ENCODE peak calls at places on chromosomes 5 and 9, in eight cellular contexts. L is natural killer cell; X is aorta; F is stimulated activated naive CD8-positive, alpha-beta T cell treated with anti-CD3 and anti-CD28 coated beads, Interleukin-15, amount 100 ng/mL, for 72 hours; O is activated CD4-positive, alpha-beta T cell treated with anti-CD3 and anti-CD28 coated beads for 24 hours; W is colonic mucosa; K is Kasumi-1; D is SHP77 treated with DMSO at 0.1 percent for 48 hours. G is an unnamed sample.

GRCh38 chr9:123058834-123059233 is 25.4 kb downstream of the GPR21 start:
- DNase-seq in L (no peak), F (no peak), K (no peak), X (no peak), D (no peak), W (no peak), O (no peak), G (no peak)

GRCh38 chr9:115164511-115164974 is 46.6 kb upstream of the TNC start:
- DNase-seq in K (no peak), W (no peak), X (peak), L (no peak), O (no peak), F (no peak), D (no peak), G (no peak)

GRCh38 chr9:136378171-136379002 is 4.9 kb upstream of the CARD9 start:
- DNase-seq in O (no peak), X (no peak), D (no peak), W (no peak), F (no peak), K (no peak), L (no peak), G (no peak)

GRCh38 chr5:82641362-82641988 is 363.3 kb upstream of the RPS23 start:
- DNase-seq in W (peak), X (peak), F (peak), D (peak), O (no peak), L (no peak), K (peak), G (peak)

GRCh38 chr9:14296462-14296861 is 17.5 kb downstream of the NFIB start:
- DNase-seq in O (no peak), L (no peak), W (no peak), F (no peak), K (no peak), D (no peak), X (peak), G (no peak)

GRCh38 chr9:131020862-131021261 is 11.9 kb downstream of the LAMC3 start:
- DNase-seq in W (no peak), O (no peak), F (no peak), X (no peak), L (no peak), K (no peak), D (no peak), G (no peak)

GRCh38 chr9:122923947-122924346 is 7.4 kb downstream of the ZBTB26 start:
- DNase-seq in K (no peak), O (no peak), L (no peak), X (no peak), F (no peak), D (no peak), W (no peak), G (no peak)

GRCh38 chr5:55063899-55064298 is 38.5 kb upstream of the GZMA start:
- DNase-seq in D (no peak), O (no peak), W (no peak), F (no peak), K (no peak), X (no peak), L (no peak), G (no peak)

GRCh38 chr5:74314906-74315305 is 325.6 kb downstream of the ENC1 start:
- DNase-seq in D (no peak), W (no peak), X (no peak), O (no peak), L (no peak), K (no peak), F (no peak), G (no peak)

GRCh38 chr5:90792725-90793124 is 234.1 kb downstream of the ADGRV1 start:
- DNase-seq in O (no peak), L (no peak), X (no peak), K (no peak), W (no peak), D (no peak), F (no peak), G (no peak)

GRCh38 chr5:153678617-153679329 is 188.3 kb downstream of the GRIA1 start:
- DNase-seq in F (no peak), X (no peak), D (no peak), K (no peak), L (no peak), W (no peak), O (no peak), G (no peak)

GRCh38 chr9:104784098-104784497 is 20.2 kb downstream of the NIPSNAP3B start:
- DNase-seq in K (peak), D (no peak), O (no peak), F (no peak), X (no peak), W (no peak), L (no peak), G (no peak)

GRCh38 chr5:156920042-156920860 is 42.8 kb downstream of the TIMD4 start:
- DNase-seq in D (no peak), O (peak), X (no peak), K (no peak), L (peak), F (peak), W (no peak), G (no peak)

GRCh38 chr9:36664806-36665205 is 92.1 kb downstream of the MELK start:
- DNase-seq in K (no peak), X (no peak), D (no peak), L (no peak), W (no peak), F (no peak), O (no peak), G (no peak)

GRCh38 chr9:3138236-3139229 is 294.6 kb upstream of the PUM3 start:
- DNase-seq in K (no peak), W (no peak), L (no peak), X (no peak), F (no peak), D (no peak), O (no peak), G (no peak)

GRCh38 chr9:115943591-115944165 is 209.9 kb upstream of the PAPPA start:
- DNase-seq in L (no peak), D (no peak), K (no peak), W (no peak), O (no peak), F (no peak), X (no peak), G (no peak)

GRCh38 chr5:123881791-123882244 is 369.8 kb downstream of the CSNK1G3 start:
- DNase-seq in K (no peak), L (no peak), D (no peak), X (no peak), W (no peak), O (no peak), F (no peak), G (no peak)

GRCh38 chr5:123670981-123671557 is 159.1 kb downstream of the CSNK1G3 start:
- DNase-seq in X (no peak), W (peak), F (peak), D (peak), O (peak), K (peak), L (peak), G (no peak)

G was measured in CD14-positive monocyte.